ENCODE peak calls at places on chromosomes 1 and 21, in six cellular contexts. E is aorta, L is AG10803, J is breast epithelium, C is glutamatergic neuron, Q is cardiac muscle cell. V is an unnamed sample.
A peak's percentile ranks its signal among the peaks of the same experiment; 100 is the strongest.

GRCh38 chr21:40512590-40512989 is 334.4 kb downstream of the DSCAM start:
- DNase-seq in E (no peak), L (no peak), J (no peak), C (peak; percentile 27), Q (no peak), V (no peak)

GRCh38 chr1:7279753-7280150 is 491.3 kb upstream of the VAMP3 start:
- DNase-seq in E (no peak), L (no peak), J (no peak), C (no peak), Q (no peak), V (no peak)

GRCh38 chr1:157659576-157660247 is 40.9 kb downstream of the FCRL3 start:
- DNase-seq in E (no peak), L (no peak), J (no peak), C (no peak), Q (no peak), V (no peak)

GRCh38 chr1:93960641-93961147 is 51.5 kb upstream of the GCLM start:
- DNase-seq in E (no peak), L (peak; percentile 27), J (no peak), C (no peak), Q (no peak), V (no peak)

GRCh38 chr1:29284286-29284960 is 48.1 kb downstream of the PTPRU start:
- DNase-seq in E (no peak), L (no peak), J (no peak), C (no peak), Q (no peak), V (no peak)

GRCh38 chr1:168234846-168235547 is 9.2 kb downstream of the SFT2D2 start:
- DNase-seq in E (no peak), L (no peak), J (no peak), C (peak; percentile 27), Q (peak; percentile 65), V (peak; percentile 43)

GRCh38 chr1:18396247-18396646 is 84.5 kb upstream of the KLHDC7A start:
- DNase-seq in E (peak; percentile 16), L (no peak), J (no peak), C (no peak), Q (no peak), V (no peak)

GRCh38 chr1:179599623-179600249 is 8.1 kb downstream of the TDRD5 start:
- DNase-seq in E (no peak), L (peak; percentile 15), J (no peak), C (no peak), Q (peak; percentile 52), V (peak; percentile 23)

GRCh38 chr1:71463144-71463543 is 382.3 kb upstream of the ZRANB2 start:
- DNase-seq in E (no peak), L (peak; percentile 61), J (no peak), C (no peak), Q (peak; percentile 64), V (no peak)

GRCh38 chr1:200445213-200445612 is 35.4 kb upstream of the ZNF281 start:
- DNase-seq in E (no peak), L (peak; percentile 37), J (no peak), C (no peak), Q (no peak), V (no peak)

GRCh38 chr1:167431261-167431908 is 86.9 kb downstream of the CD247 start:
- DNase-seq in E (no peak), L (no peak), J (no peak), C (peak; percentile 64), Q (no peak), V (no peak)

GRCh38 chr1:56645663-56646330 is 683 bp downstream of the PRKAA2 start:
- DNase-seq in E (peak; percentile 78), L (no peak), J (no peak), C (peak; percentile 24), Q (no peak), V (peak; percentile 22)

GRCh38 chr1:221839794-221840395 is 98.0 kb upstream of the DUSP10 start:
- DNase-seq in E (peak; percentile 84), L (peak; percentile 74), J (peak; percentile 63), C (no peak), Q (peak; percentile 57), V (no peak)